ENCODE peak calls at places on chromosomes 5 and 9, in five cellular contexts. One of them, this sample, is unnamed.

GRCh38 chr5:131959136-131959535 is 13.7 kb upstream of the MEIKIN start:
- DNase-seq in T follicular helper cell: no peak
- DNase-seq in spleen: no peak
- DNase-seq in AG04450: no peak
- DNase-seq in Calu3: no peak
- DNase-seq in this sample: no peak

GRCh38 chr9:96612105-96612965 is 7.3 kb downstream of the CDC14B start:
- DNase-seq in T follicular helper cell: no peak
- DNase-seq in spleen: no peak
- DNase-seq in AG04450: peak; percentile 71
- DNase-seq in Calu3: peak; percentile 9
- DNase-seq in this sample: no peak

GRCh38 chr5:102554092-102554491 is 55.3 kb upstream of the SLCO6A1 start:
- DNase-seq in T follicular helper cell: no peak
- DNase-seq in spleen: no peak
- DNase-seq in AG04450: no peak
- DNase-seq in Calu3: no peak
- DNase-seq in this sample: no peak

GRCh38 chr9:23587433-23587832 is 238.6 kb downstream of the ELAVL2 start:
- DNase-seq in T follicular helper cell: no peak
- DNase-seq in spleen: no peak
- DNase-seq in AG04450: no peak
- DNase-seq in Calu3: no peak
- DNase-seq in this sample: no peak

GRCh38 chr9:129027685-129028191 is 393 bp downstream of the SH3GLB2 start:
- DNase-seq in T follicular helper cell: peak; percentile 66
- DNase-seq in spleen: peak; percentile 96
- DNase-seq in AG04450: no peak
- DNase-seq in Calu3: peak; percentile 49
- DNase-seq in this sample: peak; percentile 63

GRCh38 chr9:136196465-136197371 is 8.2 kb downstream of the LHX3 start:
- DNase-seq in T follicular helper cell: no peak
- DNase-seq in spleen: no peak
- DNase-seq in AG04450: no peak
- DNase-seq in Calu3: no peak
- DNase-seq in this sample: no peak

GRCh38 chr9:70061776-70062175 is 18.1 kb downstream of the MAMDC2 start:
- DNase-seq in T follicular helper cell: no peak
- DNase-seq in spleen: no peak
- DNase-seq in AG04450: no peak
- DNase-seq in Calu3: no peak
- DNase-seq in this sample: no peak

GRCh38 chr5:90803376-90803775 is 244.8 kb downstream of the ADGRV1 start:
- DNase-seq in T follicular helper cell: no peak
- DNase-seq in spleen: no peak
- DNase-seq in AG04450: no peak
- DNase-seq in Calu3: no peak
- DNase-seq in this sample: no peak

GRCh38 chr5:172931001-172931536 is 28.2 kb upstream of the RPL26L1 start:
- DNase-seq in T follicular helper cell: no peak
- DNase-seq in spleen: no peak
- DNase-seq in AG04450: peak; percentile 34
- DNase-seq in Calu3: no peak
- DNase-seq in this sample: no peak

GRCh38 chr9:114488398-114489129 is 16.7 kb downstream of the WHRN start:
- DNase-seq in T follicular helper cell: no peak
- DNase-seq in spleen: no peak
- DNase-seq in AG04450: no peak
- DNase-seq in Calu3: no peak
- DNase-seq in this sample: no peak

GRCh38 chr5:94690778-94691177 is 72.3 kb downstream of the SLF1 start:
- DNase-seq in T follicular helper cell: no peak
- DNase-seq in spleen: no peak
- DNase-seq in AG04450: no peak
- DNase-seq in Calu3: no peak
- DNase-seq in this sample: no peak

GRCh38 chr9:104304925-104305324 is 199.1 kb upstream of the OR13F1 start:
- DNase-seq in T follicular helper cell: no peak
- DNase-seq in spleen: no peak
- DNase-seq in AG04450: no peak
- DNase-seq in Calu3: no peak
- DNase-seq in this sample: no peak